ENCODE peak calls at places on chromosomes 16 and 17, in seven cellular contexts. P is iPS DF 6.9; H is fibroblast of the aortic adventitia; L is amniotic stem cell; V is activated CD4-positive, alpha-beta memory T cell treated with anti-CD3 and anti-CD28 coated beads, Interleukin-2, amount 10 ng/mL, durations not matched to agents 7 days and 5 days; J is stimulated activated naive CD8-positive, alpha-beta T cell treated with anti-CD3 and anti-CD28 coated beads, Interleukin-15, Interleukin-2, amounts not matched to agents 100 U/mL and 50 U/mL, for 24 hours; T is dermis blood vessel endothelial cell. E is an unnamed sample.

GRCh38 chr17:1365445-1366039 is 34.5 kb downstream of the YWHAE start:
- DNase-seq in T (peak), L (no peak), H (peak), V (peak), P (peak), J (peak), E (peak)

GRCh38 chr16:7113949-7114348 is 218.7 kb upstream of the RBFOX1 start:
- DNase-seq in V (no peak), L (no peak), P (no peak), H (no peak), J (no peak), T (no peak), E (no peak)

GRCh38 chr16:70746708-70747424 is 54.1 kb downstream of the VAC14 start:
- DNase-seq in J (peak), L (no peak), V (peak), P (no peak), T (peak), H (peak), E (peak)

GRCh38 chr17:50185724-50186545 is 15.5 kb downstream of the COL1A1 start:
- DNase-seq in P (no peak), J (no peak), V (no peak), T (no peak), L (no peak), H (peak), E (no peak)

GRCh38 chr17:75064867-75065561 is 18.0 kb downstream of the KCTD2 start:
- DNase-seq in H (no peak), L (no peak), V (no peak), J (no peak), P (no peak), T (no peak), E (no peak)

GRCh38 chr17:76492989-76493501 is 8.2 kb downstream of the RHBDF2 start:
- DNase-seq in T (peak), H (peak), V (peak), J (peak), P (no peak), L (peak), E (peak)

GRCh38 chr16:19923396-19923795 is 38.7 kb upstream of the GPRC5B start:
- DNase-seq in T (no peak), L (no peak), H (no peak), V (no peak), P (no peak), J (no peak), E (no peak)

GRCh38 chr16:8375208-8375607 is 215.1 kb downstream of the TMEM114 start:
- DNase-seq in L (no peak), J (no peak), T (no peak), H (no peak), P (no peak), V (no peak), E (no peak)

GRCh38 chr16:4535627-4536108 is 2.9 kb downstream of the CDIP1 start:
- DNase-seq in V (no peak), L (no peak), T (no peak), H (no peak), J (peak), P (no peak), E (no peak)

E was measured in DND-41.